ENCODE peak calls at places on chromosomes 12 and 14, in six cellular contexts. One of them, this sample, is unnamed.

GRCh38 chr14:93049867-93050331 is 65.8 kb downstream of the ITPK1 start:
- DNase-seq in brain microvascular endothelial cell: no peak
- DNase-seq in B cell: no peak
- DNase-seq in cardiac fibroblast: no peak
- DNase-seq in AG04450: no peak
- DNase-seq in GM06990: no peak
- DNase-seq in this sample: no peak

GRCh38 chr12:112904571-112904970 is 2.2 kb upstream of the OAS1 start:
- DNase-seq in brain microvascular endothelial cell: peak
- DNase-seq in B cell: no peak
- DNase-seq in cardiac fibroblast: peak
- DNase-seq in AG04450: no peak
- DNase-seq in GM06990: no peak
- DNase-seq in this sample: no peak

GRCh38 chr12:124509676-124510300 is 57.6 kb downstream of the NCOR2 start:
- DNase-seq in brain microvascular endothelial cell: peak
- DNase-seq in B cell: no peak
- DNase-seq in cardiac fibroblast: peak
- DNase-seq in AG04450: no peak
- DNase-seq in GM06990: no peak
- DNase-seq in this sample: no peak

GRCh38 chr12:24905431-24905830 is 43.5 kb downstream of the BCAT1 start:
- DNase-seq in brain microvascular endothelial cell: no peak
- DNase-seq in B cell: no peak
- DNase-seq in cardiac fibroblast: peak
- DNase-seq in AG04450: no peak
- DNase-seq in GM06990: no peak
- DNase-seq in this sample: no peak

GRCh38 chr14:99660006-99660566 is 15.2 kb downstream of the HHIPL1 start:
- DNase-seq in brain microvascular endothelial cell: no peak
- DNase-seq in B cell: no peak
- DNase-seq in cardiac fibroblast: no peak
- DNase-seq in AG04450: no peak
- DNase-seq in GM06990: no peak
- DNase-seq in this sample: no peak

GRCh38 chr14:22024117-22024516 is 350.5 kb upstream of the OR4E1 start:
- DNase-seq in brain microvascular endothelial cell: no peak
- DNase-seq in B cell: no peak
- DNase-seq in cardiac fibroblast: no peak
- DNase-seq in AG04450: no peak
- DNase-seq in GM06990: no peak
- DNase-seq in this sample: no peak

GRCh38 chr14:33652566-33653320 is 298.1 kb downstream of the EGLN3 start:
- DNase-seq in brain microvascular endothelial cell: no peak
- DNase-seq in B cell: no peak
- DNase-seq in cardiac fibroblast: no peak
- DNase-seq in AG04450: no peak
- DNase-seq in GM06990: no peak
- DNase-seq in this sample: no peak

GRCh38 chr14:93939304-93940229 is 12.4 kb downstream of the FAM181A start:
- DNase-seq in brain microvascular endothelial cell: peak
- DNase-seq in B cell: peak
- DNase-seq in cardiac fibroblast: peak
- DNase-seq in AG04450: peak
- DNase-seq in GM06990: peak
- DNase-seq in this sample: peak

GRCh38 chr14:55600784-55601561 is 21.0 kb downstream of the KTN1 start:
- DNase-seq in brain microvascular endothelial cell: no peak
- DNase-seq in B cell: no peak
- DNase-seq in cardiac fibroblast: peak
- DNase-seq in AG04450: no peak
- DNase-seq in GM06990: no peak
- DNase-seq in this sample: no peak

GRCh38 chr14:55603401-55603953 is 23.5 kb downstream of the KTN1 start:
- DNase-seq in brain microvascular endothelial cell: no peak
- DNase-seq in B cell: no peak
- DNase-seq in cardiac fibroblast: no peak
- DNase-seq in AG04450: no peak
- DNase-seq in GM06990: no peak
- DNase-seq in this sample: no peak

GRCh38 chr14:55604467-55604866 is 24.5 kb downstream of the KTN1 start:
- DNase-seq in brain microvascular endothelial cell: no peak
- DNase-seq in B cell: no peak
- DNase-seq in cardiac fibroblast: no peak
- DNase-seq in AG04450: no peak
- DNase-seq in GM06990: no peak
- DNase-seq in this sample: no peak

GRCh38 chr14:55604900-55605418 is 25.0 kb downstream of the KTN1 start:
- DNase-seq in brain microvascular endothelial cell: no peak
- DNase-seq in B cell: no peak
- DNase-seq in cardiac fibroblast: no peak
- DNase-seq in AG04450: no peak
- DNase-seq in GM06990: no peak
- DNase-seq in this sample: no peak

DNA sequence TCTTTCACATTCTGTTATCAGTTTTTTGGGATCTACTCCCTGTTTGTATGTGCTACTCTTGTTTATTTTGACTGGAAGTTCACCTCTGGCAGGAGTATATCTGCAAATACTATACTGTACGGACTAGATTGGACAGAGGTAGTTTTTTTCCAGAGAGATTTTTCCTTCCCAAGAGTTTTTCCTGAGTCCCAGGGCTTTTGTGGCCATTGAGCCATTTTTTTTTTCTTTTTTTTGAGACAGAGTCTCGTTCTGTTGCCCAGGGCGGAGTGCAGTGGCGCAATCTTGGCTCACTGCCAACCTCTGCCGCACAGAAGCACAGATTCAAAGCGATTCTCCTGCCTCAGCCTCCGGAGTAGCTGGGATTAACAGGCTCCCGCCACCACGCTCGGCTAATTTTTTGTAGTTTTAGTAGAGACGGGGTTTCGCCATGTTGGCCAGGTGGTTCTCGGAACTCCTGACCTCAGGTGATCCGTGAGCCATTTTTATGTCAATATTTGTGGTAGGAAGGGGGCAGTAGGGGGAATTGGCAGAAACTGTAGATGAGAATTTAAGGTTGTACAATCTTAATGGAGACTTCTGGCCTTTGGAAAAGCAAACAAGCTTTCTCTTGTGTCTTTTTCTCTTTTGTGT is 19.4 kb downstream of the KTN1 start:
- DNase-seq in brain microvascular endothelial cell: no peak
- DNase-seq in B cell: no peak
- DNase-seq in cardiac fibroblast: peak
- DNase-seq in AG04450: no peak
- DNase-seq in GM06990: no peak
- DNase-seq in this sample: no peak
- TF ChIP-seq CTCF in brain microvascular endothelial cell: no peak
- TF ChIP-seq CTCF in B cell: no peak
- TF ChIP-seq CTCF in cardiac fibroblast: no peak
- TF ChIP-seq CTCF in AG04450: no peak
- TF ChIP-seq CTCF in GM06990: no peak
- TF ChIP-seq CTCF in this sample: no peak

GRCh38 chr12:49622501-49623141 is 740 bp upstream of the PRPF40B start:
- DNase-seq in brain microvascular endothelial cell: no peak
- DNase-seq in B cell: peak
- DNase-seq in cardiac fibroblast: peak
- DNase-seq in AG04450: no peak
- DNase-seq in GM06990: peak
- DNase-seq in this sample: peak

GRCh38 chr12:49621651-49622500 is 1.5 kb upstream of the PRPF40B start:
- DNase-seq in brain microvascular endothelial cell: no peak
- DNase-seq in B cell: no peak
- DNase-seq in cardiac fibroblast: no peak
- DNase-seq in AG04450: no peak
- DNase-seq in GM06990: peak
- DNase-seq in this sample: no peak

GRCh38 chr12:49626169-49626835 is 2.9 kb downstream of the PRPF40B start:
- DNase-seq in brain microvascular endothelial cell: no peak
- DNase-seq in B cell: no peak
- DNase-seq in cardiac fibroblast: peak
- DNase-seq in AG04450: no peak
- DNase-seq in GM06990: no peak
- DNase-seq in this sample: peak

GRCh38 chr12:49624919-49625577 is 1.7 kb downstream of the PRPF40B start:
- DNase-seq in brain microvascular endothelial cell: no peak
- DNase-seq in B cell: no peak
- DNase-seq in cardiac fibroblast: peak
- DNase-seq in AG04450: no peak
- DNase-seq in GM06990: no peak
- DNase-seq in this sample: no peak

GRCh38 chr12:49623142-49623899 is at the start of gene PRPF40B:
- DNase-seq in brain microvascular endothelial cell: peak
- DNase-seq in B cell: peak
- DNase-seq in cardiac fibroblast: peak
- DNase-seq in AG04450: peak
- DNase-seq in GM06990: peak
- DNase-seq in this sample: peak
- TF ChIP-seq CTCF in brain microvascular endothelial cell: peak
- TF ChIP-seq CTCF in B cell: peak
- TF ChIP-seq CTCF in cardiac fibroblast: no peak
- TF ChIP-seq CTCF in AG04450: peak
- TF ChIP-seq CTCF in GM06990: peak
- TF ChIP-seq CTCF in this sample: peak

DNA sequence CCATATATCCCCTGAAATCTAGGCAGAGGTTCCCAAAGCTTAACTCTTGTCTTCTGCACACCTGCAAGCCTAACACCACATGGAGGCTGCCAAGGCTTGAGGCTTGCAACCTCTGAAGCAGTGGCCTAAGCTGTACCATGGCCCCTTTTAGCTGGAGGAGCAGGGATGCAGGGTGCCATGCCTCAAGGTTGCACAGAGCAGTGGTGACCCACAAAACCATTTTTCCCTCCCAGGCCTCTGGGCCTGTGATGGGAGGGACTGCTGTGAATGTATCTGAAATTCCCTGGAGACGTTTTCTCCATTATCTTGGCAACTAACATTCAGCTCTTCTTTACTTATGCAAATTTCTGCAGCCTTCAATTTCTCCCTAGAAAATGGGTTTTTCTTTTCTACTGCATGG is 210.0 kb upstream of the KITLG start:
- DNase-seq in brain microvascular endothelial cell: no peak
- DNase-seq in B cell: no peak
- DNase-seq in cardiac fibroblast: no peak
- DNase-seq in AG04450: no peak
- DNase-seq in GM06990: no peak
- DNase-seq in this sample: no peak
- TF ChIP-seq CTCF in brain microvascular endothelial cell: no peak
- TF ChIP-seq CTCF in B cell: no peak
- TF ChIP-seq CTCF in cardiac fibroblast: no peak
- TF ChIP-seq CTCF in AG04450: no peak
- TF ChIP-seq CTCF in GM06990: no peak
- TF ChIP-seq CTCF in this sample: no peak

GRCh38 chr12:47808574-47809380 is 10.9 kb downstream of the HDAC7 start:
- DNase-seq in brain microvascular endothelial cell: no peak
- DNase-seq in B cell: no peak
- DNase-seq in cardiac fibroblast: peak
- DNase-seq in AG04450: no peak
- DNase-seq in GM06990: no peak
- DNase-seq in this sample: no peak
- TF ChIP-seq CTCF in brain microvascular endothelial cell: peak
- TF ChIP-seq CTCF in B cell: no peak
- TF ChIP-seq CTCF in cardiac fibroblast: peak
- TF ChIP-seq CTCF in AG04450: no peak
- TF ChIP-seq CTCF in GM06990: peak
- TF ChIP-seq CTCF in this sample: no peak

DNA sequence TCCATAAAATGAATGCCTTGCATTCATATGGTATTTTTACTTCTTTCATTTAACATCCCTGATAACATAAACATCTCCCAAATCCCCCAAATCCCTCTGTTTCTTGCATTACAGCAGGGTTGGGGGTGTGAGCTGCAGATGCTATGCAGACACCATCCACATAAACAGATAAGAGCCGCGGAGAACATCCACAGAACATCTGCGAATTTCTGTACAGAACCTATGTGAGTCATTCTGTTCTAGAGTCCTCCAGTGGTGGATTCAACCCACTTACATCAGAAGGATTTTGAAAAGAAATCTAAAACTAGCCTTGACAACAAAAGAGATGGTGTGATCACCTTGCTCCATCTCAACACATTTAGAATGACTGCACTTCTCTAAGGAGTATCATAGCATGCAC is 20.3 kb downstream of the FBLN5 start:
- DNase-seq in brain microvascular endothelial cell: no peak
- DNase-seq in B cell: no peak
- DNase-seq in cardiac fibroblast: peak
- DNase-seq in AG04450: no peak
- DNase-seq in GM06990: no peak
- DNase-seq in this sample: no peak
- TF ChIP-seq CTCF in brain microvascular endothelial cell: no peak
- TF ChIP-seq CTCF in B cell: no peak
- TF ChIP-seq CTCF in cardiac fibroblast: no peak
- TF ChIP-seq CTCF in AG04450: no peak
- TF ChIP-seq CTCF in GM06990: no peak
- TF ChIP-seq CTCF in this sample: no peak

GRCh38 chr14:64683264-64683663 is 21.0 kb upstream of the PLEKHG3 start:
- DNase-seq in brain microvascular endothelial cell: no peak
- DNase-seq in B cell: no peak
- DNase-seq in cardiac fibroblast: no peak
- DNase-seq in AG04450: no peak
- DNase-seq in GM06990: no peak
- DNase-seq in this sample: no peak
- TF ChIP-seq CTCF in brain microvascular endothelial cell: peak
- TF ChIP-seq CTCF in B cell: no peak
- TF ChIP-seq CTCF in cardiac fibroblast: no peak
- TF ChIP-seq CTCF in AG04450: no peak
- TF ChIP-seq CTCF in GM06990: no peak
- TF ChIP-seq CTCF in this sample: no peak

This sample was measured in GM20000.